ENCODE peak calls at places on chromosome 9, in five cellular contexts. One of them, this sample, is unnamed.

GRCh38 chr9:73200694-73201432 is 49.2 kb downstream of the ANXA1 start:
- DNase-seq in RWPE1: peak; percentile 40
- DNase-seq in naive thymus-derived CD8-positive, alpha-beta T cell: no peak
- DNase-seq in activated CD8-positive, alpha-beta T cell treated with anti-CD3 and anti-CD28 coated beads for 36 hours: no peak
- DNase-seq in CD8-positive, alpha-beta memory T cell: peak; percentile 8
- DNase-seq in this sample: peak; percentile 11

GRCh38 chr9:99090366-99091130 is 14.4 kb upstream of the TGFBR1 start:
- DNase-seq in RWPE1: no peak
- DNase-seq in naive thymus-derived CD8-positive, alpha-beta T cell: no peak
- DNase-seq in activated CD8-positive, alpha-beta T cell treated with anti-CD3 and anti-CD28 coated beads for 36 hours: no peak
- DNase-seq in CD8-positive, alpha-beta memory T cell: no peak
- DNase-seq in this sample: no peak

GRCh38 chr9:70260007-70260443 is 1.2 kb downstream of the SMC5 start:
- DNase-seq in RWPE1: no peak
- DNase-seq in naive thymus-derived CD8-positive, alpha-beta T cell: no peak
- DNase-seq in activated CD8-positive, alpha-beta T cell treated with anti-CD3 and anti-CD28 coated beads for 36 hours: no peak
- DNase-seq in CD8-positive, alpha-beta memory T cell: no peak
- DNase-seq in this sample: no peak

GRCh38 chr9:134477342-134477925 is 151.2 kb downstream of the RXRA start:
- DNase-seq in RWPE1: no peak
- DNase-seq in naive thymus-derived CD8-positive, alpha-beta T cell: no peak
- DNase-seq in activated CD8-positive, alpha-beta T cell treated with anti-CD3 and anti-CD28 coated beads for 36 hours: no peak
- DNase-seq in CD8-positive, alpha-beta memory T cell: no peak
- DNase-seq in this sample: no peak

GRCh38 chr9:970310-971002 is 6.0 kb upstream of the DMRT3 start:
- DNase-seq in RWPE1: no peak
- DNase-seq in naive thymus-derived CD8-positive, alpha-beta T cell: no peak
- DNase-seq in activated CD8-positive, alpha-beta T cell treated with anti-CD3 and anti-CD28 coated beads for 36 hours: no peak
- DNase-seq in CD8-positive, alpha-beta memory T cell: no peak
- DNase-seq in this sample: no peak

GRCh38 chr9:117796681-117797080 is 92.5 kb downstream of the TLR4 start:
- DNase-seq in RWPE1: no peak
- DNase-seq in naive thymus-derived CD8-positive, alpha-beta T cell: no peak
- DNase-seq in activated CD8-positive, alpha-beta T cell treated with anti-CD3 and anti-CD28 coated beads for 36 hours: no peak
- DNase-seq in CD8-positive, alpha-beta memory T cell: no peak
- DNase-seq in this sample: no peak

GRCh38 chr9:129182625-129183494 is 4.8 kb upstream of the IER5L start:
- DNase-seq in RWPE1: no peak
- DNase-seq in naive thymus-derived CD8-positive, alpha-beta T cell: no peak
- DNase-seq in activated CD8-positive, alpha-beta T cell treated with anti-CD3 and anti-CD28 coated beads for 36 hours: no peak
- DNase-seq in CD8-positive, alpha-beta memory T cell: no peak
- DNase-seq in this sample: no peak

GRCh38 chr9:112091805-112092204 is 83.3 kb downstream of the SUSD1 start:
- DNase-seq in RWPE1: no peak
- DNase-seq in naive thymus-derived CD8-positive, alpha-beta T cell: no peak
- DNase-seq in activated CD8-positive, alpha-beta T cell treated with anti-CD3 and anti-CD28 coated beads for 36 hours: no peak
- DNase-seq in CD8-positive, alpha-beta memory T cell: no peak
- DNase-seq in this sample: no peak